ENCODE peak calls at places on chromosomes 11 and 22, in five cellular contexts. K is glomerular endothelial cell; O is activated CD8-positive, alpha-beta T cell treated with anti-CD3 and anti-CD28 coated beads, Interleukin-2, amount 10 ng/mL, durations not matched to agents 7 days and 5 days; A is activated CD8-positive, alpha-beta memory T cell treated with anti-CD3 and anti-CD28 coated beads, Interleukin-2, amount 50 U/mL, for 48 hours; X is epithelial cell of esophagus. V is an unnamed sample.

GRCh38 chr11:130721736-130722135 is 194.5 kb downstream of the SNX19 start:
- DNase-seq in A (no peak), X (peak; percentile 90), K (no peak), O (no peak), V (no peak)

GRCh38 chr11:124892750-124893454 is 4.8 kb downstream of the ROBO4 start:
- DNase-seq in X (no peak), O (no peak), A (no peak), K (no peak), V (no peak)

GRCh38 chr11:27339940-27340339 is 23.1 kb downstream of the CCDC34 start:
- DNase-seq in K (no peak), O (no peak), X (no peak), A (no peak), V (no peak)

GRCh38 chr22:46114518-46115387 is 35.6 kb upstream of the PPARA start:
- DNase-seq in K (no peak), O (no peak), X (no peak), A (no peak), V (no peak)

GRCh38 chr11:115530752-115531151 is 26.5 kb upstream of the CADM1 start:
- DNase-seq in O (no peak), K (no peak), A (no peak), X (no peak), V (no peak)

GRCh38 chr11:92349478-92350156 is 125.0 kb downstream of the FAT3 start:
- DNase-seq in X (no peak), K (no peak), A (no peak), O (no peak), V (no peak)

GRCh38 chr11:104572279-104572678 is 326.0 kb downstream of the CASP12 start:
- DNase-seq in O (no peak), X (peak; percentile 11), A (no peak), K (no peak), V (no peak)

GRCh38 chr11:57219021-57219627 is 17.9 kb downstream of the APLNR start:
- DNase-seq in K (no peak), X (peak; percentile 26), A (no peak), O (no peak), V (no peak)

GRCh38 chr11:102850973-102851745 is 7.8 kb upstream of the MMP3 start:
- DNase-seq in K (no peak), A (no peak), O (no peak), X (peak; percentile 91), V (no peak)

GRCh38 chr11:67032830-67033555 is 10.1 kb downstream of the SYT12 start:
- DNase-seq in O (no peak), X (peak; percentile 69), A (no peak), K (no peak), V (no peak)

GRCh38 chr22:19880786-19881569 is 26.3 kb upstream of the GNB1L start:
- DNase-seq in A (peak; percentile 40), K (peak; percentile 96), X (peak; percentile 88), O (no peak), V (no peak)

GRCh38 chr22:38352436-38352835 is 35.2 kb upstream of the CSNK1E start:
- DNase-seq in K (no peak), X (no peak), A (peak; percentile 48), O (no peak), V (no peak)

GRCh38 chr11:133403900-133404299 is 128.4 kb downstream of the OPCML start:
- DNase-seq in O (no peak), X (peak; percentile 1), K (no peak), A (no peak), V (no peak)

GRCh38 chr22:38570841-38571364 is 920 bp upstream of the DMC1 start:
- DNase-seq in A (peak; percentile 65), X (peak; percentile 35), O (peak; percentile 59), K (no peak), V (peak; percentile 22)

GRCh38 chr11:66987158-66987620 is 12.1 kb downstream of the C11orf86 start:
- DNase-seq in K (no peak), X (no peak), O (no peak), A (no peak), V (peak; percentile 64)

GRCh38 chr11:7251836-7252682 is at the start of gene SYT9:
- DNase-seq in K (no peak), A (peak; percentile 61), O (peak; percentile 21), X (peak; percentile 54), V (no peak)

GRCh38 chr11:31443802-31444201 is 65.6 kb downstream of the IMMP1L start:
- DNase-seq in O (no peak), K (no peak), A (no peak), X (no peak), V (no peak)